ENCODE peak calls at places on chromosomes 1 and 21, in five cellular contexts. P is T-helper 2 cell treated with Interferon-gamma antibody and Interleukin-4, amounts not matched to agents 5 μg/mL and 100 μg/mL, for 36 hours; E is tibial artery; X is K562; W is iPS-NIHi11. S is an unnamed sample.

GRCh38 chr1:57146100-57146499 is 180.3 kb upstream of the C8B start:
- DNase-seq in P (no peak), E (no peak), X (no peak), W (no peak), S (no peak)

GRCh38 chr21:28633803-28634572 is 358.7 kb downstream of the LTN1 start:
- DNase-seq in P (no peak), E (peak), X (no peak), W (no peak), S (no peak)

GRCh38 chr1:153545067-153546055 is at the start of gene S100A4:
- DNase-seq in P (peak), E (peak), X (peak), W (peak), S (peak)

GRCh38 chr1:200207711-200208126 is 180.2 kb downstream of the NR5A2 start:
- DNase-seq in P (no peak), E (no peak), X (no peak), W (no peak), S (no peak)

GRCh38 chr1:51323778-51324177 is 6.6 kb downstream of the TTC39A start:
- DNase-seq in P (no peak), E (no peak), X (no peak), W (no peak), S (no peak)

GRCh38 chr1:94475232-94475631 is 57.0 kb downstream of the ABCD3 start:
- DNase-seq in P (no peak), E (no peak), X (no peak), W (no peak), S (no peak)

GRCh38 chr1:233245191-233245765 is 50.2 kb downstream of the PCNX2 start:
- DNase-seq in P (no peak), E (no peak), X (no peak), W (no peak), S (no peak)

GRCh38 chr1:10640843-10641553 is 155.4 kb downstream of the CASZ1 start:
- DNase-seq in P (no peak), E (no peak), X (no peak), W (no peak), S (no peak)

GRCh38 chr1:20376171-20376570 is 85.5 kb downstream of the VWA5B1 start:
- DNase-seq in P (no peak), E (no peak), X (no peak), W (no peak), S (no peak)

GRCh38 chr1:180630408-180631196 is 1.2 kb upstream of the XPR1 start:
- DNase-seq in P (no peak), E (no peak), X (no peak), W (no peak), S (no peak)

GRCh38 chr1:3274972-3275371 is 179.5 kb upstream of the ARHGEF16 start:
- DNase-seq in P (no peak), E (no peak), X (no peak), W (no peak), S (no peak)

GRCh38 chr1:72140222-72140621 is 142.1 kb downstream of the NEGR1 start:
- DNase-seq in P (no peak), E (no peak), X (no peak), W (no peak), S (no peak)

GRCh38 chr1:51622455-51622913 is 5.6 kb downstream of the OSBPL9 start:
- DNase-seq in P (no peak), E (peak), X (peak), W (peak), S (peak)

GRCh38 chr1:241507189-241507820 is 12.2 kb downstream of the FH start:
- DNase-seq in P (no peak), E (no peak), X (no peak), W (no peak), S (no peak)

GRCh38 chr1:109457819-109458218 is 8.5 kb upstream of the SYPL2 start:
- DNase-seq in P (no peak), E (no peak), X (no peak), W (no peak), S (no peak)

GRCh38 chr1:198156111-198156744 is 570 bp upstream of the NEK7 start:
- DNase-seq in P (peak), E (peak), X (peak), W (peak), S (peak)

GRCh38 chr1:210700511-210700910 is 371.8 kb downstream of the HHAT start:
- DNase-seq in P (no peak), E (no peak), X (no peak), W (no peak), S (no peak)

GRCh38 chr1:77539510-77540142 is 142.8 kb downstream of the ZZZ3 start:
- DNase-seq in P (no peak), E (no peak), X (no peak), W (no peak), S (no peak)

GRCh38 chr1:228410015-228410414 is 3.4 kb upstream of the TRIM11 start:
- DNase-seq in P (no peak), E (peak), X (no peak), W (no peak), S (no peak)

GRCh38 chr1:89112871-89113613 is 12.9 kb downstream of the GBP2 start:
- DNase-seq in P (no peak), E (no peak), X (no peak), W (no peak), S (no peak)

GRCh38 chr1:179955731-179956130 is 1.1 kb downstream of the CEP350 start:
- DNase-seq in P (no peak), E (no peak), X (no peak), W (no peak), S (no peak)

GRCh38 chr1:167082511-167083027 is 7.6 kb downstream of the GPA33 start:
- DNase-seq in P (no peak), E (no peak), X (no peak), W (no peak), S (no peak)

GRCh38 chr1:148263906-148264255 is 111.8 kb upstream of the NBPF11 start:
- DNase-seq in P (no peak), E (no peak), X (no peak), W (no peak), S (no peak)